ENCODE peak calls at places on chromosome 20, in four cellular contexts. G is activated effector memory CD4-positive, alpha-beta T cell treated with anti-CD3 and anti-CD28 coated beads, Interleukin-2, amount 50 U/mL, for 16 hours; I is left ventricle myocardium superior; O is heart left ventricle. T is an unnamed sample.

GRCh38 chr20:53413188-53413631 is 180.4 kb downstream of the ZNF217 start:
- DNase-seq in G (peak), I (peak), O (peak), T (no peak)

GRCh38 chr20:50394569-50394968 is 115.6 kb upstream of the PTPN1 start:
- DNase-seq in G (no peak), I (no peak), O (no peak), T (no peak)

GRCh38 chr20:45341579-45341938 is 6.7 kb downstream of the SDC4 start:
- DNase-seq in G (no peak), I (no peak), O (no peak), T (no peak)

GRCh38 chr20:14142171-14142570 is 146.9 kb downstream of the MACROD2 start:
- DNase-seq in G (no peak), I (no peak), O (no peak), T (peak)

GRCh38 chr20:63554361-63555278 is 661 bp downstream of the FNDC11 start:
- DNase-seq in G (no peak), I (peak), O (no peak), T (no peak)

GRCh38 chr20:6122873-6123649 is at the start of gene FERMT1:
- DNase-seq in G (no peak), I (peak), O (peak), T (peak)

GRCh38 chr20:41094656-41095055 is 42.7 kb upstream of the PLCG1 start:
- DNase-seq in G (no peak), I (no peak), O (no peak), T (peak)

GRCh38 chr20:9483131-9483530 is 31.3 kb upstream of the LAMP5 start:
- DNase-seq in G (no peak), I (no peak), O (no peak), T (no peak)

GRCh38 chr20:13277663-13278295 is 56.7 kb downstream of the ISM1 start:
- DNase-seq in G (no peak), I (no peak), O (no peak), T (no peak)

GRCh38 chr20:33653218-33653899 is 8.8 kb upstream of the C20orf144 start:
- DNase-seq in G (no peak), I (peak), O (no peak), T (peak)

GRCh38 chr20:63015665-63016361 is 9.0 kb upstream of the BHLHE23 start:
- DNase-seq in G (no peak), I (peak), O (peak), T (no peak)

GRCh38 chr20:9615766-9616454 is 101.5 kb downstream of the LAMP5 start:
- DNase-seq in G (no peak), I (no peak), O (no peak), T (no peak)

T was measured in amniotic epithelial cell.